ENCODE peak calls at places on chromosomes 12 and 14, in eight cellular contexts. J is body of pancreas, N is IMR-90, F is lower lobe of right lung, C is right cardiac atrium, T is K562, L is tibial nerve, I is right atrium auricular region. Q is an unnamed sample. For H3K4me1, the result is how much of the 10 kb centered on the place peaks cover.

GRCh38 chr12:49865109-49865781 is 22.3 kb upstream of the BCDIN3D start:
- DNase-seq in N (no peak), J (no peak), L (no peak), C (no peak), I (no peak), T (no peak), F (no peak), Q (no peak)

GRCh38 chr12:79690606-79691298 is at the start of gene PAWR:
- DNase-seq in N (peak), C (peak), J (peak), T (no peak), I (no peak), F (peak), L (peak), Q (no peak)

GRCh38 chr12:94206886-94207285 is 58.5 kb downstream of the PLXNC1 start:
- DNase-seq in T (no peak), L (no peak), N (no peak), F (no peak), C (no peak), I (no peak), J (no peak), Q (no peak)

GRCh38 chr14:95998656-95999055 is 40.5 kb upstream of the C14orf132 start:
- DNase-seq in N (peak), C (no peak), I (no peak), F (no peak), L (no peak), J (no peak), T (no peak), Q (no peak)

GRCh38 chr12:32864731-32865130 is 31.8 kb downstream of the PKP2 start:
- DNase-seq in J (no peak), C (no peak), L (no peak), I (no peak), F (no peak), T (no peak), N (no peak), Q (no peak)

GRCh38 chr14:32080001-32080510 is 3.0 kb downstream of the ARHGAP5 start:
- DNase-seq in I (no peak), N (no peak), L (no peak), C (no peak), J (no peak), T (no peak), F (no peak), Q (no peak)

GRCh38 chr12:82329508-82329907 is 28.7 kb downstream of the CCDC59 start:
- DNase-seq in I (no peak), N (no peak), C (no peak), J (no peak), T (no peak), L (no peak), F (no peak), Q (no peak)

GRCh38 chr14:54291491-54292191 is 105.2 kb upstream of the CDKN3 start:
- DNase-seq in L (no peak), C (peak), F (no peak), N (no peak), I (peak), T (no peak), J (no peak), Q (no peak)

GRCh38 chr14:50775357-50775756 is 55.6 kb downstream of the NIN start:
- DNase-seq in L (no peak), J (no peak), T (no peak), F (no peak), I (no peak), N (peak), C (no peak), Q (no peak)

GRCh38 chr12:49698619-49699545 is 8.3 kb downstream of the FMNL3 start:
- DNase-seq in I (peak), C (peak), T (peak), F (no peak), J (no peak), N (peak), L (no peak), Q (peak)

GRCh38 chr14:30243805-30244204 is 315.2 kb upstream of the G2E3 start:
- DNase-seq in J (no peak), T (no peak), I (no peak), C (no peak), L (no peak), N (peak), F (no peak), Q (no peak)

GRCh38 chr14:96042218-96042930 is 3.2 kb downstream of the C14orf132 start:
- DNase-seq in C (no peak), F (no peak), T (no peak), N (peak), I (no peak), L (no peak), J (no peak), Q (no peak)

GRCh38 chr12:46486588-46486987 is 114.0 kb upstream of the SLC38A2 start:
- DNase-seq in N (no peak), I (no peak), L (no peak), T (no peak), F (no peak), J (no peak), C (no peak), Q (no peak)

GRCh38 chr14:92506230-92506629 is 7.4 kb upstream of the RIN3 start:
- DNase-seq in T (no peak), J (no peak), C (no peak), L (no peak), F (no peak), N (no peak), I (no peak), Q (no peak)

GRCh38 chr14:92502541-92503286 is 10.9 kb upstream of the RIN3 start:
- DNase-seq in N (no peak), L (no peak), I (no peak), T (no peak), J (no peak), C (no peak), F (no peak), Q (no peak)

GRCh38 chr14:92501891-92502351 is 11.7 kb upstream of the RIN3 start:
- DNase-seq in J (no peak), F (no peak), N (peak), C (no peak), I (no peak), L (no peak), T (no peak), Q (peak)

GRCh38 chr14:92505826-92506225 is 7.8 kb upstream of the RIN3 start:
- DNase-seq in N (no peak), L (no peak), T (no peak), J (no peak), I (no peak), F (no peak), C (no peak), Q (no peak)

GRCh38 chr14:92503756-92504491 is 9.7 kb upstream of the RIN3 start:
- DNase-seq in F (no peak), I (no peak), L (no peak), J (no peak), C (no peak), N (peak), T (no peak), Q (no peak)
- H3K4me1 ChIP-seq in F (under half), I (under half), L (under half), J (under half), C (under half), N (under half), T (under half), Q (under half)

DNA sequence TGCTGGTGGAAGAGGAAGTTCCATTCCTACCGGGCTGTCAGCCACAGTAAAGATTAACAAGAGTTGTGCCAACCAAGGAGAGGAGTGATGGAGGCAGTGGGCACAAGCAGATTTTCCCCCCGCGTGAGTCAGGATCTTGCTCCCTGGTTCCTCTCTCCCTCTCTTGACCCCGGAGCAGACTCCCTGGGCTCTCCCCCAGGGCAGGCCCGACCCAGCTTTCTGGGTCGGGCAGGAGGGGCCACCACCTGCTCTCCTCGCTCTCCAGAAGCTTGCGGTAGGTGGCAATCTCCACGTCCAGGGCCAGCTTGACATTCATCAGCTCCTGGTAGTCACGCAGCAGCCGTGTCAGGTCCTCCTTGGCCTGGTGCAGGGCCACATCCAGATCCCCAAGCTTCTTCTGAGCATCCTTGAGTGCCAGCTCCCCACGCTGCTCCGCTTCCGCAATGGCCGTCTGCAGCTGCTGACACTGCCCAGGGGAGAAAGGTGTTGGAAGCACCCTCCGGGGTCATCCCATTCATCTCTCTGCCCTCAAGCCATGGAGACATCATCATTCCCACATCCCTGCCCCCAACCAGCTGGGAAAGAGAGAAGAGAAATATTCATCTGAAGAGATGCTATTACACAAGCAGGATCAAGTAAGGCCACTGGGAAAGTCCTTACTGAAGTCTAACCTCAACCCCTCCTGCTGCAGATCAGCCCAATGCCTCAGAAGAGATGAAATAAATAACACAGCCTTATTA is 9.0 kb upstream of the KRT4 start:
- DNase-seq in T (no peak), C (no peak), L (no peak), I (no peak), F (no peak), N (no peak), J (no peak), Q (no peak)
- H3K4me1 ChIP-seq in T (under half), C (under half), L (under half), I (under half), F (under half), N (under half), J (under half), Q (under half)

GRCh38 chr12:65945457-65945856 is 121.2 kb downstream of the HMGA2 start:
- DNase-seq in N (no peak), F (no peak), T (no peak), C (no peak), J (no peak), I (no peak), L (no peak), Q (no peak)
- H3K4me1 ChIP-seq in N (under half), F (under half), T (under half), C (under half), J (under half), I (under half), L (under half), Q (under half)

GRCh38 chr12:30805959-30806358 is 51.2 kb upstream of the CAPRIN2 start:
- DNase-seq in T (no peak), L (no peak), C (no peak), F (no peak), J (no peak), I (no peak), N (no peak), Q (no peak)
- H3K4me1 ChIP-seq in T (under half), L (under half), C (under half), F (under half), J (under half), I (under half), N (under half), Q (under half)

DNA sequence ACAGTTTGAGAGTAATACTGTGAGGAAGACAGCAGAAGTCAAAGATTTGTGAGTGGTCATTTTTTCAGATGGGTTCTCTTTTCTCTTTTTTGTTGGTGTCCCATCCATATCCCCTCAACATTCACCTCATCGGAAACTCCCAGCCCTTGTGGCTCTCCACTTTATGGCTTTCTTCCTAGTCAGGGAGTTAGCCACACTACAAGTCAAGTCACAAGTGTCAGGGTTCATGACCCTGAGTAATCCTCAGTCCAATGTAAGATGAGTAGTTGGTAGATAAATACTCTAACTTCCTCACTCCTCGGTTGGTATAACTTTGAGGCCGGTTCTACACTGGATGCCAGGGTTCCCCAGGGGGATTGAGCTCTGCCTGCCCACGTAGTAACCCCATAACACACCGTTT is 41.4 kb downstream of the PTGER2 start:
- DNase-seq in J (no peak), T (no peak), L (no peak), N (peak), F (no peak), C (no peak), I (no peak), Q (no peak)
- H3K4me1 ChIP-seq in J (under half), T (under half), L (under half), N (under half), F (under half), C (under half), I (under half), Q (under half)

GRCh38 chr12:1696800-1697199 is 5.9 kb downstream of the ADIPOR2 start:
- DNase-seq in I (no peak), N (no peak), J (no peak), C (no peak), F (no peak), T (no peak), L (no peak), Q (no peak)
- H3K4me1 ChIP-seq in I (under half), N (under half), J (under half), C (under half), F (under half), T (under half), L (under half), Q (under half)

DNA sequence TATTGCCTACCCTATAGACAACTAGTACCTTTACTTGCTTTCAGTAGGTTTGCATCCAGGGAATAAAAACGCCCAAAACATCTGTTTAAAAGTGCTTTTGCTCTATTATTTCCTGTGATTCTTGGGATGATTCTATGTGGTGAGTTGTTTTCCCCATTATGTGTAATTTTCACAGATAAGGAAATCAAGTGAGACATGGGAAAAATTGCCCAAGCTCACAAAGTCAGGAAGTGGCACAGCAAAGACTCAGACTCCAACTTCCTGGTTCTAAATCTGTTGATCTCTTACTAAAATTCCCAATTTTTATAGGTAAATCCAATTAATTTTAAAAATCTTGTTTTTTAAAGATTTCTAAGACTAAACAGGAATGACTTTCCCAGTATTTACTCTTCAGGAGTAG is 39.0 kb downstream of the NID2 start:
- DNase-seq in L (no peak), N (no peak), I (no peak), F (no peak), C (no peak), J (no peak), T (no peak), Q (no peak)
- H3K4me1 ChIP-seq in L (under half), N (under half), I (under half), F (under half), C (under half), J (under half), T (under half), Q (under half)

Q was measured in ascending aorta.